ENCODE peak calls at places on chromosomes 7 and 10, in eight cellular contexts. I is WERI-Rb-1; R is kidney epithelial cell; L is heart right ventricle; H is fibroblast of the aortic adventitia; D is psoas muscle; C is H9; S is CD4-positive, alpha-beta T cell. W is an unnamed sample.

GRCh38 chr7:85719981-85720963 is 533.4 kb upstream of the SEMA3D start:
- DNase-seq in I (no peak), R (peak; percentile 37), L (no peak), H (peak; percentile 93), D (no peak), C (no peak), S (no peak), W (no peak)

GRCh38 chr7:114085592-114086490 is 167.0 kb upstream of the PPP1R3A start:
- DNase-seq in I (peak; percentile 95), R (peak; percentile 18), L (peak; percentile 67), H (peak; percentile 93), D (peak; percentile 81), C (peak; percentile 90), S (peak; percentile 11), W (peak; percentile 46)

GRCh38 chr7:48035301-48035966 is at the start of gene C7orf57:
- DNase-seq in I (peak; percentile 92), R (peak; percentile 65), L (peak; percentile 92), H (peak; percentile 76), D (peak; percentile 92), C (peak; percentile 93), S (peak; percentile 84), W (peak; percentile 85)

GRCh38 chr10:17228081-17229015 is at the start of gene VIM:
- DNase-seq in I (peak; percentile 34), R (peak; percentile 83), L (peak; percentile 92), H (peak; percentile 95), D (peak; percentile 92), C (peak; percentile 87), S (peak; percentile 88), W (peak; percentile 95)

GRCh38 chr10:6650580-6650979 is 70.5 kb upstream of the PRKCQ start:
- DNase-seq in I (no peak), R (no peak), L (no peak), H (no peak), D (no peak), C (no peak), S (no peak), W (peak; percentile 29)

GRCh38 chr7:131568953-131569352 is 12.5 kb upstream of the PODXL start:
- DNase-seq in I (no peak), R (no peak), L (no peak), H (no peak), D (no peak), C (no peak), S (no peak), W (no peak)

GRCh38 chr10:113735913-113736312 is 15.6 kb upstream of the PLEKHS1 start:
- DNase-seq in I (no peak), R (peak; percentile 21), L (no peak), H (no peak), D (no peak), C (peak; percentile 34), S (no peak), W (peak; percentile 6)

GRCh38 chr10:27252267-27253000 is 11.8 kb upstream of the ACBD5 start:
- DNase-seq in I (no peak), R (no peak), L (peak; percentile 65), H (peak; percentile 35), D (peak; percentile 77), C (peak; percentile 95), S (peak; percentile 82), W (peak; percentile 88)

GRCh38 chr7:21675255-21675654 is 132.4 kb downstream of the DNAH11 start:
- DNase-seq in I (no peak), R (no peak), L (no peak), H (no peak), D (no peak), C (no peak), S (no peak), W (no peak)

GRCh38 chr10:91614254-91614624 is 18.6 kb downstream of the PPP1R3C start:
- DNase-seq in I (no peak), R (no peak), L (no peak), H (peak; percentile 98), D (no peak), C (no peak), S (no peak), W (no peak)

GRCh38 chr10:77264527-77264926 is 373.1 kb downstream of the KCNMA1 start:
- DNase-seq in I (no peak), R (no peak), L (no peak), H (no peak), D (no peak), C (no peak), S (no peak), W (peak; percentile 36)

GRCh38 chr7:134643131-134643530 is 3.5 kb upstream of the BPGM start:
- DNase-seq in I (no peak), R (no peak), L (no peak), H (no peak), D (no peak), C (no peak), S (no peak), W (no peak)

GRCh38 chr7:56291-56913 is 136.0 kb upstream of the FAM20C start:
- DNase-seq in I (no peak), R (no peak), L (no peak), H (no peak), D (no peak), C (no peak), S (no peak), W (no peak)

GRCh38 chr10:99659031-99659867 is at the start of gene ENTPD7:
- DNase-seq in I (peak; percentile 97), R (peak; percentile 90), L (peak; percentile 94), H (peak; percentile 89), D (peak; percentile 95), C (peak; percentile 98), S (peak; percentile 87), W (peak; percentile 96)
- TF ChIP-seq CTCF in I (no peak), R (peak; percentile 7), L (peak; percentile 10), H (peak; percentile 38), D (peak; percentile 41), C (peak; percentile 34), S (peak; percentile 29), W (peak; percentile 14)

GRCh38 chr7:28356619-28357018 is 55.7 kb upstream of the CREB5 start:
- DNase-seq in I (no peak), R (no peak), L (no peak), H (no peak), D (no peak), C (no peak), S (no peak), W (no peak)
- TF ChIP-seq CTCF in I (no peak), R (no peak), L (no peak), H (no peak), D (no peak), C (no peak), S (no peak), W (no peak)

GRCh38 chr7:120732256-120732655 is 125.7 kb downstream of the TSPAN12 start:
- DNase-seq in I (no peak), R (no peak), L (no peak), H (peak; percentile 11), D (no peak), C (no peak), S (no peak), W (no peak)

GRCh38 chr7:120735791-120736190 is 122.2 kb downstream of the TSPAN12 start:
- DNase-seq in I (no peak), R (no peak), L (no peak), H (peak; percentile 36), D (no peak), C (no peak), S (no peak), W (no peak)

GRCh38 chr7:120733835-120734234 is 124.1 kb downstream of the TSPAN12 start:
- DNase-seq in I (no peak), R (no peak), L (no peak), H (no peak), D (no peak), C (no peak), S (no peak), W (no peak)

GRCh38 chr7:120731276-120731675 is 126.7 kb downstream of the TSPAN12 start:
- DNase-seq in I (no peak), R (no peak), L (no peak), H (no peak), D (no peak), C (no peak), S (no peak), W (no peak)

DNA sequence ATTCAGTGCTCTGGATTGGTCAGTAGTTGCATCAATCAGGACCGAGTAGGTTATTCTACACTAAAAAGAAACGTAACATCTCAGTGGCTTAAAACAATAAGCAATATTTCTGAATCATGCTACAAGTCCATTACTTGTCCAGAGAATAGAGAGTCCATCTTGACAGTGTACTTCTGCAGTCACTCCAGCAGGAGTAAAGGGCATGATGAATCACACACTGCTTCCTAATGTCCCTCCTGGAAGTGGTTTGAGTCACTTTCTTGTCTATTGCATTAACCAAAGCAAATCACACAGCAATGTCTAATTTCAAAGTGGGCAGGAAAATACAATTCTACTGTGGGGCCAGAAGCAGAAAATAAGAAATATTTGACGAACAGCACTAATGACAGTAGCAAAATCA is 124.8 kb downstream of the TSPAN12 start:
- DNase-seq in I (no peak), R (peak; percentile 74), L (no peak), H (peak; percentile 49), D (no peak), C (no peak), S (no peak), W (no peak)
- TF ChIP-seq CTCF in I (no peak), R (peak; percentile 26), L (no peak), H (no peak), D (no peak), C (no peak), S (no peak), W (no peak)

DNA sequence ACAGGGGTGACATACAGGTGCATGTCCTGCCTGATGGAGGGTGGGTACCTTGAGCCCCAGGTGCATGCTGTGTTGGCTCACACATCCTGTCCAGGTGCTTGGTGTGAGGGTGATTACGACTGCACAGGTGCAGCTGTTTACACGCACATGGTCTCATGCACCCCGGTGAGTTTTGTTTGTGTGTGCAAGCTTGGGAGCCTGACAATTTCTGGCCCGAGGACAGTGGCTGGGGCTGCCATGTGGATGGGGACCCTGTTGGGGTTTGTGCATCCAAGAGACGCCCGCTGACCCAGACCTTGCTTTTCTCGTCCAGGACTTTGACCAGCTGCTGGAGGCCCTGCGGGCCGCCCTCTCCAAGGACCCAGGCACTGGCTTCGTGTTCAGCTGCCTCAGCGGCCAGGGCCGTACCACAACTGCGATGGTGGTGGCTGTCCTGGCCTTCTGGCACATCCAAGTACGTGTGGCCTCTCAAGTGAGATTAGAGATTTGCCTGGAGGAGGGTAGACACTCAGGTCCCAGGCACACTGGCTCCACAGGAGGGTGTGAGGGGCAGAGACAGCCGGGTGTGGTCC is 61.7 kb downstream of the PRF1 start:
- DNase-seq in I (no peak), R (no peak), L (no peak), H (no peak), D (no peak), C (no peak), S (no peak), W (no peak)
- TF ChIP-seq CTCF in I (no peak), R (no peak), L (no peak), H (no peak), D (no peak), C (peak; percentile 15), S (no peak), W (no peak)